ENCODE peak calls at places on chromosome 13, in seven cellular contexts. One of them, this sample, is unnamed. For H3K4me1, the result is how much of the 10 kb centered on the place peaks cover.

GRCh38 chr13:93145199-93145598 is 81.4 kb upstream of the GPC6 start:
- DNase-seq in GM23248: no peak
- DNase-seq in stomach: no peak
- DNase-seq in left ventricle myocardium inferior: no peak
- DNase-seq in psoas muscle: no peak
- DNase-seq in astrocyte: no peak
- DNase-seq in CD8-positive, alpha-beta T cell: no peak
- DNase-seq in this sample: no peak

GRCh38 chr13:93505104-93505952 is 278.7 kb downstream of the GPC6 start:
- DNase-seq in psoas muscle: no peak
- DNase-seq in GM23248: peak
- DNase-seq in left ventricle myocardium inferior: no peak
- DNase-seq in stomach: no peak
- DNase-seq in CD8-positive, alpha-beta T cell: no peak
- DNase-seq in astrocyte: peak
- DNase-seq in this sample: no peak

GRCh38 chr13:82976499-82976898 is 905.8 kb downstream of the SLITRK1 start:
- DNase-seq in stomach: no peak
- DNase-seq in astrocyte: no peak
- DNase-seq in GM23248: peak
- DNase-seq in CD8-positive, alpha-beta T cell: no peak
- DNase-seq in left ventricle myocardium inferior: no peak
- DNase-seq in psoas muscle: no peak
- DNase-seq in this sample: no peak

GRCh38 chr13:39329182-39329639 is 273.8 kb downstream of the LHFPL6 start:
- DNase-seq in stomach: no peak
- DNase-seq in astrocyte: peak
- DNase-seq in left ventricle myocardium inferior: no peak
- DNase-seq in psoas muscle: no peak
- DNase-seq in CD8-positive, alpha-beta T cell: no peak
- DNase-seq in GM23248: no peak
- DNase-seq in this sample: no peak

GRCh38 chr13:31866099-31866498 is 126.8 kb downstream of the RXFP2 start:
- DNase-seq in astrocyte: no peak
- DNase-seq in left ventricle myocardium inferior: no peak
- DNase-seq in GM23248: no peak
- DNase-seq in psoas muscle: no peak
- DNase-seq in CD8-positive, alpha-beta T cell: no peak
- DNase-seq in stomach: no peak
- DNase-seq in this sample: no peak

GRCh38 chr13:29858231-29858630 is 7.8 kb upstream of the UBL3 start:
- DNase-seq in stomach: no peak
- DNase-seq in GM23248: peak
- DNase-seq in psoas muscle: no peak
- DNase-seq in astrocyte: no peak
- DNase-seq in left ventricle myocardium inferior: no peak
- DNase-seq in CD8-positive, alpha-beta T cell: no peak
- DNase-seq in this sample: no peak

GRCh38 chr13:103386341-103386740 is 320.1 kb upstream of the SLC10A2 start:
- DNase-seq in left ventricle myocardium inferior: no peak
- DNase-seq in astrocyte: peak
- DNase-seq in GM23248: peak
- DNase-seq in CD8-positive, alpha-beta T cell: no peak
- DNase-seq in stomach: no peak
- DNase-seq in psoas muscle: no peak
- DNase-seq in this sample: no peak

GRCh38 chr13:61874970-61875579 is 459.4 kb upstream of the PCDH20 start:
- DNase-seq in stomach: no peak
- DNase-seq in astrocyte: no peak
- DNase-seq in psoas muscle: no peak
- DNase-seq in GM23248: no peak
- DNase-seq in CD8-positive, alpha-beta T cell: no peak
- DNase-seq in left ventricle myocardium inferior: no peak
- DNase-seq in this sample: no peak

GRCh38 chr13:22964245-22964966 is 216.4 kb upstream of the SGCG start:
- DNase-seq in stomach: no peak
- DNase-seq in astrocyte: no peak
- DNase-seq in left ventricle myocardium inferior: no peak
- DNase-seq in CD8-positive, alpha-beta T cell: no peak
- DNase-seq in GM23248: no peak
- DNase-seq in psoas muscle: no peak
- DNase-seq in this sample: no peak

GRCh38 chr13:114298866-114299265 is 15.4 kb upstream of the CHAMP1 start:
- DNase-seq in psoas muscle: no peak
- DNase-seq in left ventricle myocardium inferior: no peak
- DNase-seq in GM23248: no peak
- DNase-seq in astrocyte: peak
- DNase-seq in stomach: no peak
- DNase-seq in CD8-positive, alpha-beta T cell: no peak
- DNase-seq in this sample: no peak

GRCh38 chr13:101499406-101499805 is 46.9 kb downstream of the ITGBL1 start:
- DNase-seq in GM23248: peak
- DNase-seq in stomach: no peak
- DNase-seq in psoas muscle: no peak
- DNase-seq in left ventricle myocardium inferior: no peak
- DNase-seq in astrocyte: no peak
- DNase-seq in CD8-positive, alpha-beta T cell: no peak
- DNase-seq in this sample: no peak

GRCh38 chr13:113855931-113856715 is 7.8 kb downstream of the GAS6 start:
- DNase-seq in stomach: no peak
- DNase-seq in CD8-positive, alpha-beta T cell: no peak
- DNase-seq in psoas muscle: no peak
- DNase-seq in astrocyte: no peak
- DNase-seq in left ventricle myocardium inferior: no peak
- DNase-seq in GM23248: no peak
- DNase-seq in this sample: no peak

GRCh38 chr13:103876571-103876970 is 810.4 kb upstream of the SLC10A2 start:
- DNase-seq in stomach: no peak
- DNase-seq in GM23248: peak
- DNase-seq in left ventricle myocardium inferior: no peak
- DNase-seq in psoas muscle: no peak
- DNase-seq in astrocyte: peak
- DNase-seq in CD8-positive, alpha-beta T cell: no peak
- DNase-seq in this sample: no peak

GRCh38 chr13:34967851-34968562 is 25.9 kb downstream of the NBEA start:
- DNase-seq in GM23248: no peak
- DNase-seq in stomach: no peak
- DNase-seq in astrocyte: peak
- DNase-seq in psoas muscle: no peak
- DNase-seq in left ventricle myocardium inferior: no peak
- DNase-seq in CD8-positive, alpha-beta T cell: no peak
- DNase-seq in this sample: no peak

GRCh38 chr13:50357586-50358118 is 342.4 kb downstream of the KCNRG start:
- DNase-seq in GM23248: peak
- DNase-seq in CD8-positive, alpha-beta T cell: no peak
- DNase-seq in astrocyte: peak
- DNase-seq in left ventricle myocardium inferior: no peak
- DNase-seq in psoas muscle: no peak
- DNase-seq in stomach: peak
- DNase-seq in this sample: no peak

GRCh38 chr13:113410472-113411201 is 42.7 kb downstream of the ADPRHL1 start:
- DNase-seq in stomach: no peak
- DNase-seq in CD8-positive, alpha-beta T cell: no peak
- DNase-seq in left ventricle myocardium inferior: no peak
- DNase-seq in GM23248: peak
- DNase-seq in astrocyte: peak
- DNase-seq in psoas muscle: peak
- DNase-seq in this sample: no peak

GRCh38 chr13:100336795-100337516 is 248.1 kb downstream of the PCCA start:
- DNase-seq in left ventricle myocardium inferior: no peak
- DNase-seq in psoas muscle: no peak
- DNase-seq in astrocyte: no peak
- DNase-seq in CD8-positive, alpha-beta T cell: no peak
- DNase-seq in GM23248: no peak
- DNase-seq in stomach: no peak
- DNase-seq in this sample: no peak

GRCh38 chr13:24252136-24252535 is 57.2 kb upstream of the C1QTNF9 start:
- DNase-seq in psoas muscle: no peak
- DNase-seq in GM23248: no peak
- DNase-seq in left ventricle myocardium inferior: no peak
- DNase-seq in stomach: no peak
- DNase-seq in astrocyte: no peak
- DNase-seq in CD8-positive, alpha-beta T cell: peak
- DNase-seq in this sample: no peak

GRCh38 chr13:42788601-42789000 is 7.2 kb downstream of the FAM216B start:
- DNase-seq in stomach: no peak
- DNase-seq in CD8-positive, alpha-beta T cell: no peak
- DNase-seq in astrocyte: no peak
- DNase-seq in left ventricle myocardium inferior: no peak
- DNase-seq in psoas muscle: no peak
- DNase-seq in GM23248: no peak
- DNase-seq in this sample: no peak

GRCh38 chr13:45333973-45334922 is 6.7 kb downstream of the TPT1 start:
- DNase-seq in stomach: no peak
- DNase-seq in CD8-positive, alpha-beta T cell: peak
- DNase-seq in left ventricle myocardium inferior: no peak
- DNase-seq in astrocyte: peak
- DNase-seq in psoas muscle: no peak
- DNase-seq in GM23248: peak
- DNase-seq in this sample: peak

GRCh38 chr13:51325837-51326236 is 13.7 kb upstream of the SERPINE3 start:
- DNase-seq in psoas muscle: no peak
- DNase-seq in left ventricle myocardium inferior: no peak
- DNase-seq in stomach: no peak
- DNase-seq in GM23248: no peak
- DNase-seq in astrocyte: no peak
- DNase-seq in CD8-positive, alpha-beta T cell: no peak
- DNase-seq in this sample: no peak

GRCh38 chr13:27592865-27593264 is 27.5 kb downstream of the LNX2 start:
- DNase-seq in astrocyte: no peak
- DNase-seq in GM23248: no peak
- DNase-seq in stomach: no peak
- DNase-seq in left ventricle myocardium inferior: no peak
- DNase-seq in CD8-positive, alpha-beta T cell: no peak
- DNase-seq in psoas muscle: no peak
- DNase-seq in this sample: no peak

GRCh38 chr13:80783926-80784325 is 443.0 kb upstream of the SPRY2 start:
- DNase-seq in psoas muscle: no peak
- DNase-seq in CD8-positive, alpha-beta T cell: no peak
- DNase-seq in stomach: no peak
- DNase-seq in astrocyte: peak
- DNase-seq in left ventricle myocardium inferior: no peak
- DNase-seq in GM23248: no peak
- DNase-seq in this sample: peak

GRCh38 chr13:34764246-34764645 is 177.8 kb upstream of the NBEA start:
- DNase-seq in stomach: no peak
- DNase-seq in CD8-positive, alpha-beta T cell: no peak
- DNase-seq in psoas muscle: no peak
- DNase-seq in GM23248: no peak
- DNase-seq in left ventricle myocardium inferior: no peak
- DNase-seq in astrocyte: no peak
- DNase-seq in this sample: no peak

GRCh38 chr13:43665388-43665787 is 121.4 kb downstream of the ENOX1 start:
- DNase-seq in GM23248: no peak
- DNase-seq in CD8-positive, alpha-beta T cell: no peak
- DNase-seq in psoas muscle: no peak
- DNase-seq in stomach: no peak
- DNase-seq in astrocyte: no peak
- DNase-seq in left ventricle myocardium inferior: no peak
- DNase-seq in this sample: no peak

GRCh38 chr13:48567521-48568331 is 34.8 kb upstream of the RCBTB2 start:
- DNase-seq in CD8-positive, alpha-beta T cell: no peak
- DNase-seq in stomach: peak
- DNase-seq in left ventricle myocardium inferior: no peak
- DNase-seq in GM23248: peak
- DNase-seq in psoas muscle: no peak
- DNase-seq in astrocyte: no peak
- DNase-seq in this sample: no peak
- H3K4me1 ChIP-seq in CD8-positive, alpha-beta T cell: under half
- H3K4me1 ChIP-seq in stomach: under half
- H3K4me1 ChIP-seq in left ventricle myocardium inferior: half or more
- H3K4me1 ChIP-seq in GM23248: under half
- H3K4me1 ChIP-seq in psoas muscle: half or more
- H3K4me1 ChIP-seq in astrocyte: under half
- H3K4me1 ChIP-seq in this sample: under half

GRCh38 chr13:47136659-47136975 is 239.8 kb upstream of the HTR2A start:
- DNase-seq in stomach: no peak
- DNase-seq in CD8-positive, alpha-beta T cell: no peak
- DNase-seq in astrocyte: no peak
- DNase-seq in left ventricle myocardium inferior: no peak
- DNase-seq in GM23248: no peak
- DNase-seq in psoas muscle: no peak
- DNase-seq in this sample: no peak
- H3K27ac ChIP-seq in stomach: no peak
- H3K27ac ChIP-seq in CD8-positive, alpha-beta T cell: no peak
- H3K27ac ChIP-seq in astrocyte: no peak
- H3K27ac ChIP-seq in left ventricle myocardium inferior: no peak
- H3K27ac ChIP-seq in GM23248: no peak
- H3K27ac ChIP-seq in psoas muscle: no peak
- H3K27ac ChIP-seq in this sample: peak

GRCh38 chr13:97246596-97246995 is 24.5 kb downstream of the MBNL2 start:
- DNase-seq in CD8-positive, alpha-beta T cell: no peak
- DNase-seq in astrocyte: no peak
- DNase-seq in GM23248: peak
- DNase-seq in left ventricle myocardium inferior: no peak
- DNase-seq in stomach: no peak
- DNase-seq in psoas muscle: no peak
- DNase-seq in this sample: no peak
- H3K4me3 ChIP-seq in CD8-positive, alpha-beta T cell: no peak
- H3K4me3 ChIP-seq in astrocyte: no peak
- H3K4me3 ChIP-seq in GM23248: peak
- H3K4me3 ChIP-seq in left ventricle myocardium inferior: peak
- H3K4me3 ChIP-seq in stomach: no peak
- H3K4me3 ChIP-seq in psoas muscle: peak
- H3K4me3 ChIP-seq in this sample: no peak

GRCh38 chr13:112103971-112104872 is 37.3 kb downstream of the SOX1 start:
- DNase-seq in GM23248: no peak
- DNase-seq in left ventricle myocardium inferior: no peak
- DNase-seq in stomach: no peak
- DNase-seq in astrocyte: no peak
- DNase-seq in CD8-positive, alpha-beta T cell: no peak
- DNase-seq in psoas muscle: no peak
- DNase-seq in this sample: peak

GRCh38 chr13:112103260-112103843 is 36.4 kb downstream of the SOX1 start:
- DNase-seq in psoas muscle: no peak
- DNase-seq in stomach: no peak
- DNase-seq in CD8-positive, alpha-beta T cell: no peak
- DNase-seq in GM23248: no peak
- DNase-seq in astrocyte: no peak
- DNase-seq in left ventricle myocardium inferior: no peak
- DNase-seq in this sample: no peak

GRCh38 chr13:112105244-112105681 is 38.3 kb downstream of the SOX1 start:
- DNase-seq in GM23248: no peak
- DNase-seq in astrocyte: no peak
- DNase-seq in left ventricle myocardium inferior: no peak
- DNase-seq in CD8-positive, alpha-beta T cell: no peak
- DNase-seq in stomach: no peak
- DNase-seq in psoas muscle: no peak
- DNase-seq in this sample: no peak

GRCh38 chr13:112105884-112106283 is 38.9 kb downstream of the SOX1 start:
- DNase-seq in GM23248: no peak
- DNase-seq in CD8-positive, alpha-beta T cell: no peak
- DNase-seq in psoas muscle: no peak
- DNase-seq in astrocyte: no peak
- DNase-seq in left ventricle myocardium inferior: no peak
- DNase-seq in stomach: no peak
- DNase-seq in this sample: no peak

DNA sequence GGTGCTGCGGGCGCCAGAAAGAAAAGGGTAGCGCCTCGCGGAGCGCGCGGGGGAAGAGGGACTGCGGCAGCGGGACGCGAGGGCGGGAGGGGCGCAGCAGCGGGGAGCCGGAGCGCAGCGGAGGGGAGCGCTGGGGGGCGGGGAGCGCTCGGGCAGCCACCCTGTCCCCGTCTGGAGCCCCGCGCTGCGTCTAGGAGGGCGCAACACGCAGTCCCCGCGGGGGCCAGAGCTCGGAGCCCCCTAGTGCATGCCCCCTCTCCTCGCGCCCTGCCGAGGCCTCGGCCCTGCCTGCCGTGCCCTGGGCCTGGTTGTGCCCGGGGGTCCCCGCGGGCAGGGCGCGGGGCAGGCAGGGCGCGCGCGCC is 37.9 kb downstream of the SOX1 start:
- DNase-seq in CD8-positive, alpha-beta T cell: no peak
- DNase-seq in left ventricle myocardium inferior: no peak
- DNase-seq in psoas muscle: no peak
- DNase-seq in GM23248: no peak
- DNase-seq in stomach: no peak
- DNase-seq in astrocyte: no peak
- DNase-seq in this sample: no peak
- H3K4me1 ChIP-seq in CD8-positive, alpha-beta T cell: under half
- H3K4me1 ChIP-seq in left ventricle myocardium inferior: under half
- H3K4me1 ChIP-seq in psoas muscle: under half
- H3K4me1 ChIP-seq in GM23248: under half
- H3K4me1 ChIP-seq in stomach: under half
- H3K4me1 ChIP-seq in astrocyte: under half
- H3K4me1 ChIP-seq in this sample: under half